ENCODE peak calls at places on chromosomes 1 and 21, in five cellular contexts. S, J, F, R and K are unnamed samples.
A peak's percentile ranks its signal among the peaks of the same experiment; 100 is the strongest.

GRCh38 chr1:59005491-59006308 is 221.9 kb upstream of the JUN start:
- DNase-seq in S (no peak), J (no peak), F (no peak), R (no peak), K (no peak)

GRCh38 chr1:6082430-6082971 is 36.8 kb downstream of the KCNAB2 start:
- DNase-seq in S (no peak), J (no peak), F (no peak), R (no peak), K (no peak)

GRCh38 chr1:55204997-55205396 is 10.2 kb downstream of the USP24 start:
- DNase-seq in S (no peak), J (peak; percentile 15), F (peak; percentile 34), R (no peak), K (no peak)

GRCh38 chr21:32248616-32249550 is 30.0 kb downstream of the MIS18A start:
- DNase-seq in S (no peak), J (no peak), F (no peak), R (no peak), K (no peak)

GRCh38 chr1:161482610-161483009 is 22.6 kb upstream of the FCGR2A start:
- DNase-seq in S (no peak), J (no peak), F (no peak), R (no peak), K (no peak)

GRCh38 chr1:237983507-237983906 is 92.8 kb upstream of the ZP4 start:
- DNase-seq in S (no peak), J (no peak), F (no peak), R (no peak), K (no peak)

GRCh38 chr1:32063261-32063681 is 9.5 kb upstream of the TMEM39B start:
- DNase-seq in S (no peak), J (no peak), F (no peak), R (no peak), K (no peak)

GRCh38 chr1:177122869-177123268 is 41.6 kb downstream of the ASTN1 start:
- DNase-seq in S (no peak), J (no peak), F (no peak), R (no peak), K (no peak)

GRCh38 chr1:32963746-32964460 is 706 bp downstream of the RNF19B start:
- DNase-seq in S (peak; percentile 71), J (peak; percentile 48), F (peak; percentile 60), R (peak; percentile 59), K (peak; percentile 27)

DNA sequence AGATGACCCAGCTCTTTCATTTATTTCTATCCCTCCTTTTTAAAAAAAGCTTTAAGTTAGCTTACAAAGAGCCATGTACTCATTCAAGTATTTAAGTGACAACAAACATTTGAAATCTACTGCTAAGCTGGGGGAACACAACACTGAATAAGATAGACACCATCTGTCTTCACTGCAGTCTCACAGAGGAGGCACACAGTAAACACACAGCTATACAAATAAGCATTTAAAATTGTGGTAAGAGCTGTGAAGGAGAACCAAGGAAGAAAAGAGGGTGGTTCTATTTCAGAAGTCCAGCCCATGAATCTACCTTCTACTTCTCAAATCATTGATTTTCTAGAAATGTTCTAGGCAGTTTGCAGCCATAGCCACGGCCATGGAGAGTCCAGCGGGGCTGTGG is 28.1 kb downstream of the PRDM2 start:
- DNase-seq in S (no peak), J (no peak), F (no peak), R (no peak), K (no peak)
- H3K4me3 ChIP-seq in S (no peak overlapping the region), J (no peak overlapping the region), F (no peak overlapping the region), R (no peak overlapping the region), K (no peak overlapping the region)

GRCh38 chr1:226123212-226123560 is 60.7 kb downstream of the H3-3A start:
- DNase-seq in S (no peak), J (no peak), F (no peak), R (no peak), K (no peak)
- H3K27ac ChIP-seq in S (peak overlapping the region; percentile 83), J (no peak overlapping the region), F (no peak overlapping the region), R (peak overlapping the region; percentile 90), K (no peak overlapping the region)

DNA sequence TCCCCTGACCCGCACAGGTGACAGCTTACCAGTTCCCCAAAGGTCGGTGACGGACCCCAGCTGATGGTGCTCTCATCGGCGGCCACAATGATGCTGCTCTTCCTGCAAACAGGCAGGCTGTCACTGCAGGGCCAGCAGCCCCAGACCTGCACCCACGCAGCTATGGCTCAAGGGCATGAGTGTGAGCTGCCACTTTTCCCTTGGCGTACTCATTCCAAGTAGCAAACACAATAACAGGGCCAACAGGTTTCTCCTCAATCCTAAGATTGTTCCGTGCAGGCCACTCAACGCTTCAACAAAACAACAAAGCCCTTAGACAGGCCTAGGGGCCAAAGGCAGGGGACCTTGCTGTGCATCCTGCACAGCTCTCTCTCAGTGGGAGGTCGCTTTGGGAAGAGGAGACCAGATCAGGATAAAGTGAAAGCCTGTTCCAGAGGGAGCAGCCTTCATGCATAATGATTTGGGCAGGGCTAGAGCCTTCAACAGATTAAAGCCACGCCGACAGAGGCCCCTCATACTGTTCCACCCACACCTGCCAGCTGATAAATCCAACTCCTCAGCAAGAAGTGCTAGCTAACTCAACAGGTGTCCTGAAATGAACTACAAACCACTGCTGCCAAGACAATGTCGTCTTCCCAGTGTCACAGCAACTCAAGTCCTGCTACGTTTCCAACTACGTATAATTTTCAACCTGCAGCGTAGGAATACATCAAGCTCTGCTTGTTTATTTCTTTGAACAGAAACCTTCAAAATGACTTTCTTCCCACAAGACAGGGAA is 27.2 kb downstream of the RCC2 start:
- DNase-seq in S (peak; percentile 42), J (no peak), F (peak; percentile 51), R (no peak), K (no peak)
- TF ChIP-seq POLR2A in S (no peak), J (no peak), F (no peak), R (no peak), K (no peak)

GRCh38 chr1:90730247-90731022 is 13.3 kb upstream of the BARHL2 start:
- DNase-seq in S (no peak), J (no peak), F (no peak), R (no peak), K (no peak)
- H3K4me3 ChIP-seq in S (no peak overlapping the region), J (no peak overlapping the region), F (peak overlapping the region; percentile 35), R (no peak overlapping the region), K (no peak overlapping the region)

GRCh38 chr1:50109647-50110075 is 941 bp downstream of the ELAVL4 start:
- DNase-seq in S (no peak), J (no peak), F (no peak), R (no peak), K (no peak)

GRCh38 chr1:50108497-50109073 is at the start of gene ELAVL4:
- DNase-seq in S (no peak), J (no peak), F (no peak), R (no peak), K (no peak)

GRCh38 chr1:50106095-50106761 is 2.5 kb upstream of the ELAVL4 start:
- DNase-seq in S (no peak), J (no peak), F (no peak), R (no peak), K (no peak)

GRCh38 chr1:50110084-50110615 is 1.4 kb downstream of the ELAVL4 start:
- DNase-seq in S (no peak), J (no peak), F (no peak), R (no peak), K (no peak)

DNA sequence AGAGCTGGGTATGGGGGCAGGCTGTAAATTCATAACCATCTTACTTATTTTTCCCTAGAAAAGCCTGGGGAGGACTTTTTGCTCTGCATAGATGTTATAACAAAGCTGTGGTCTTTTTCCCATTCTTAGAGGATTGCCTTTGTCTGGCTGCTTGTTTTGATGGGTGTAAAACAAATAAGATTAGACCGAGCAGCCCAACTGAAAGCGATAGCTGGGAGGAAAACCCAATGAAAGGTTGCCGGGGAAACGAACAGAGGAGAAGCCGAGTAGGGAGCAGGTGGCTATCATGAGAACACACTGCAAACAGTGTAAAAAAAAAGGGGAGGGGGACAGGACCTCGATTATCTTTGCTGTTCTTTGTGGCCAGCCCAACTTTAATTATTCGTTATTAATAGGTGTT is 1.9 kb downstream of the ELAVL4 start:
- DNase-seq in S (no peak), J (no peak), F (no peak), R (no peak), K (no peak)
- H3K27ac ChIP-seq in S (no peak overlapping the region), J (no peak overlapping the region), F (no peak overlapping the region), R (no peak overlapping the region), K (no peak overlapping the region)

GRCh38 chr1:173427146-173428054 is 49.7 kb upstream of the PRDX6 start:
- DNase-seq in S (no peak), J (no peak), F (no peak), R (no peak), K (no peak)

GRCh38 chr1:173432331-173432730 is 44.8 kb upstream of the PRDX6 start:
- DNase-seq in S (no peak), J (no peak), F (no peak), R (no peak), K (no peak)

GRCh38 chr1:173430707-173431662 is 46.1 kb upstream of the PRDX6 start:
- DNase-seq in S (peak; percentile 91), J (peak; percentile 80), F (peak; percentile 92), R (peak; percentile 94), K (peak; percentile 84)

GRCh38 chr1:173431663-173432045 is 45.5 kb upstream of the PRDX6 start:
- DNase-seq in S (no peak), J (no peak), F (no peak), R (no peak), K (no peak)

DNA sequence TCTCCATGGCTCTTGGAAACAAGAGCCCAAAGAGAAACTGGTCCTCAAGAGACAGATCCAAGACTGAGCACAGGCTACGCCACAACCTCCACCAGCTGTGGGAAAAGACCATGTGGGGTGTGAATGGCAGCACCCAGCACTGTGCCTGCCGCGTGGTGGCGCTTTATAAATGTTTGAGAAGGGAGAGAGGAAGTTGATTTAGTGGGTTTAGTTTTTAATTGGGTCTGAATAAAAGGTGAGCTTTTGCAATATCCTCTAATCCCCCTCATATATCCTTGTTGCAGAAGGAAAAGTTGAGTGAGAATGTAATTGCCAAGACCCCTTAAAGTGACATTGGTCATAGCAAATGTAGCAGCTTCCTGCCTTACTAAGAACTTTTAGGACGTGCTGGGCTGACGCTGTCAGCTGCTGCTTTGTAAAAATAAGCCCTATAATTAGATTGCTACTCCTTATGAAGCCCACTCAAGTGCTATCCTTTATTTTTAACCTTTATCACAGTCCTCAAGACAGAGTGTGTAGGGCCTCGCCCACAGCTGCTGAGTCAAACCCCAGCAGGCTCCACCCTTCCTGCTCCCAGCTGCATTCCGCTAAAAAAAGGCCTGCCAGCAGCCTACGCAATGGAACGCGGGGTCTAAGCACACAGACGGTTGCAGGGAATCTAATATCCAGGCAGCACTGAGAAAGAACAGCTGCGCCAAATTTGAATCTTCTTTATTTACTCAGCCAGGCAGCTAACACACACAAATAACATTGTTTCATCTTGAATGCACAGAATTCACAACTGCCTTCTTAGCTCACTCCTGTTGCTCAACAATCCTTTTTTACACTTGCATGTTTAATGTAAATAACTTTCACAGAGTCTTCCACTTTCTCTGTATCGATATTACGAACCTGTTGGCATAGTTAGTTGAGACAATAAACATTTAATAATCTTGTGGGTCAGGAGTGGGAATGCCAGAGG is 47.3 kb upstream of the PRDX6 start:
- DNase-seq in S (peak; percentile 42), J (peak; percentile 91), F (peak; percentile 91), R (peak; percentile 85), K (peak; percentile 63)
- TF ChIP-seq POLR2A in S (no peak), J (peak; percentile 10), F (peak; percentile 64), R (peak; percentile 54), K (peak; percentile 18)

GRCh38 chr1:115564201-115564600 is 77.6 kb upstream of the VANGL1 start:
- DNase-seq in S (no peak), J (no peak), F (no peak), R (no peak), K (no peak)
- H3K4me3 ChIP-seq in S (no peak overlapping the region), J (no peak overlapping the region), F (no peak overlapping the region), R (no peak overlapping the region), K (no peak overlapping the region)